ENCODE peak calls at places on chromosome 11, in eight cellular contexts. One of them, this sample, is unnamed.

GRCh38 chr11:14617241-14618027 is 26.2 kb upstream of the PDE3B start:
- DNase-seq in mesenchymal stem cell: peak; percentile 14
- DNase-seq in osteoblast: no peak
- DNase-seq in Peyer's patch: peak; percentile 47
- DNase-seq in CD4-positive, alpha-beta memory T cell: no peak
- DNase-seq in neuronal stem cell: no peak
- DNase-seq in MM.1S: no peak
- DNase-seq in stomach: no peak
- DNase-seq in this sample: no peak

GRCh38 chr11:131977231-131977630 is 606.8 kb downstream of the NTM start:
- DNase-seq in MM.1S: no peak
- DNase-seq in Peyer's patch: no peak
- DNase-seq in stomach: no peak
- DNase-seq in neuronal stem cell: no peak
- DNase-seq in CD4-positive, alpha-beta memory T cell: no peak
- DNase-seq in osteoblast: no peak
- DNase-seq in mesenchymal stem cell: peak; percentile 54
- DNase-seq in this sample: peak; percentile 87

GRCh38 chr11:87219266-87219665 is 181.5 kb downstream of the TMEM135 start:
- DNase-seq in mesenchymal stem cell: no peak
- DNase-seq in MM.1S: no peak
- DNase-seq in CD4-positive, alpha-beta memory T cell: no peak
- DNase-seq in neuronal stem cell: no peak
- DNase-seq in stomach: no peak
- DNase-seq in Peyer's patch: no peak
- DNase-seq in osteoblast: peak; percentile 62
- DNase-seq in this sample: no peak

GRCh38 chr11:110366234-110366633 is 63.5 kb upstream of the FDX1 start:
- DNase-seq in osteoblast: no peak
- DNase-seq in CD4-positive, alpha-beta memory T cell: no peak
- DNase-seq in stomach: peak; percentile 74
- DNase-seq in mesenchymal stem cell: peak; percentile 45
- DNase-seq in MM.1S: no peak
- DNase-seq in neuronal stem cell: no peak
- DNase-seq in Peyer's patch: no peak
- DNase-seq in this sample: no peak

GRCh38 chr11:119624102-119624615 is 104.8 kb downstream of the NECTIN1 start:
- DNase-seq in mesenchymal stem cell: no peak
- DNase-seq in neuronal stem cell: no peak
- DNase-seq in stomach: no peak
- DNase-seq in CD4-positive, alpha-beta memory T cell: no peak
- DNase-seq in Peyer's patch: no peak
- DNase-seq in osteoblast: peak; percentile 90
- DNase-seq in MM.1S: no peak
- DNase-seq in this sample: no peak

GRCh38 chr11:15972838-15973237 is 383.5 kb downstream of the SOX6 start:
- DNase-seq in stomach: no peak
- DNase-seq in MM.1S: no peak
- DNase-seq in mesenchymal stem cell: no peak
- DNase-seq in neuronal stem cell: no peak
- DNase-seq in CD4-positive, alpha-beta memory T cell: no peak
- DNase-seq in Peyer's patch: no peak
- DNase-seq in osteoblast: no peak
- DNase-seq in this sample: no peak

GRCh38 chr11:68741536-68741935 is 9.8 kb downstream of the TESMIN start:
- DNase-seq in stomach: no peak
- DNase-seq in osteoblast: no peak
- DNase-seq in MM.1S: no peak
- DNase-seq in CD4-positive, alpha-beta memory T cell: no peak
- DNase-seq in mesenchymal stem cell: peak; percentile 23
- DNase-seq in neuronal stem cell: no peak
- DNase-seq in Peyer's patch: no peak
- DNase-seq in this sample: no peak

GRCh38 chr11:121829159-121829643 is 286.8 kb downstream of the BLID start:
- DNase-seq in CD4-positive, alpha-beta memory T cell: no peak
- DNase-seq in MM.1S: no peak
- DNase-seq in osteoblast: peak; percentile 93
- DNase-seq in neuronal stem cell: no peak
- DNase-seq in stomach: no peak
- DNase-seq in mesenchymal stem cell: peak; percentile 96
- DNase-seq in Peyer's patch: no peak
- DNase-seq in this sample: peak; percentile 88

GRCh38 chr11:18772211-18772610 is 19.4 kb downstream of the PTPN5 start:
- DNase-seq in osteoblast: no peak
- DNase-seq in MM.1S: no peak
- DNase-seq in stomach: no peak
- DNase-seq in neuronal stem cell: no peak
- DNase-seq in Peyer's patch: no peak
- DNase-seq in mesenchymal stem cell: no peak
- DNase-seq in CD4-positive, alpha-beta memory T cell: no peak
- DNase-seq in this sample: peak; percentile 5

GRCh38 chr11:131977854-131978253 is 607.4 kb downstream of the NTM start:
- DNase-seq in osteoblast: peak; percentile 79
- DNase-seq in CD4-positive, alpha-beta memory T cell: no peak
- DNase-seq in mesenchymal stem cell: peak; percentile 57
- DNase-seq in MM.1S: no peak
- DNase-seq in stomach: no peak
- DNase-seq in neuronal stem cell: no peak
- DNase-seq in Peyer's patch: no peak
- DNase-seq in this sample: peak; percentile 52

GRCh38 chr11:110409174-110409573 is 20.6 kb upstream of the FDX1 start:
- DNase-seq in neuronal stem cell: no peak
- DNase-seq in stomach: no peak
- DNase-seq in mesenchymal stem cell: peak; percentile 44
- DNase-seq in osteoblast: no peak
- DNase-seq in Peyer's patch: no peak
- DNase-seq in CD4-positive, alpha-beta memory T cell: no peak
- DNase-seq in MM.1S: no peak
- DNase-seq in this sample: no peak

GRCh38 chr11:118572914-118573550 is 823 bp downstream of the ARCN1 start:
- DNase-seq in CD4-positive, alpha-beta memory T cell: peak; percentile 63
- DNase-seq in mesenchymal stem cell: peak; percentile 69
- DNase-seq in neuronal stem cell: peak; percentile 11
- DNase-seq in MM.1S: peak; percentile 28
- DNase-seq in Peyer's patch: no peak
- DNase-seq in stomach: no peak
- DNase-seq in osteoblast: peak; percentile 53
- DNase-seq in this sample: no peak

GRCh38 chr11:75277211-75277805 is 36.7 kb downstream of the TPBGL start:
- DNase-seq in MM.1S: no peak
- DNase-seq in neuronal stem cell: no peak
- DNase-seq in osteoblast: peak; percentile 66
- DNase-seq in mesenchymal stem cell: no peak
- DNase-seq in Peyer's patch: peak; percentile 35
- DNase-seq in stomach: peak; percentile 7
- DNase-seq in CD4-positive, alpha-beta memory T cell: no peak
- DNase-seq in this sample: no peak

GRCh38 chr11:75072582-75072981 is 24.1 kb downstream of the OR2AT4 start:
- DNase-seq in osteoblast: no peak
- DNase-seq in neuronal stem cell: no peak
- DNase-seq in CD4-positive, alpha-beta memory T cell: no peak
- DNase-seq in mesenchymal stem cell: no peak
- DNase-seq in stomach: no peak
- DNase-seq in Peyer's patch: no peak
- DNase-seq in MM.1S: no peak
- DNase-seq in this sample: no peak

DNA sequence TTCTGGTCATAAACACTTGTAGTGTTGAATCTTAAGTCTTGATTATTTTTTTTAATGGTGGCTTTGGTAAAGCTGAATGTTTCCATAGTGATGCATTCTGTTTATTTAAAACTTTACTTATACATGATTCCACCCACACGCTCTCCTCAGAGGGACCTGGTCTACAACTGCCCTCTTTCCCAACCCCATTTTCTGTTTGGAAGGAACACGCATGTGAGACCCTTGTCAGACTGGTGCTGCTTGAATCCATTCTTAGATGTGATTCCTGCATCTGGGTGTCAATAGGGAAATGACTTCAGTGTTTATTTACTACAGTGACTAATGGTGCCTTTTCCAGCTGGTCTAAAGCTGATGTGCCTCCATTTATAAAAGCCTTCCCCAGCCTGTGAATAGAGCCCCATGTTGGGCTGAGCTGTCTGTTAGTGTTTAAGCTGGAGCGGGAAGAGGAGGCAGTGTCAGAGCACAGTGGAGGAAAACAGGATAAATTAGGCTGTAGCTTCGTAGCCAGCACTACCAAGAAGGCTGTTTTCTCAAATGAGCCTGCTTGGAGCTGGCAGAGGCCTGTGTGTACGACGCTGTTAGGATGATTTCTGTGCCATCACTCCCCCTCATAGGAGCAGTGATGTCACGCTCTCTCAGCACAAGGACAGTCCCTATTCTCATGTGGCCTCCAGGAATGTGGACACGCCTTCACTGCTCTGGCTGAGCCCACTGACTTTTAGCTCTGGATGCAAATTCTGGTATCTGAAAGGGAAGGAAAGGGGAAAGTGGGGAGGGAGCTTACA is 18.9 kb upstream of the C11orf96 start:
- DNase-seq in osteoblast: peak; percentile 89
- DNase-seq in MM.1S: peak; percentile 3
- DNase-seq in neuronal stem cell: no peak
- DNase-seq in Peyer's patch: peak; percentile 62
- DNase-seq in stomach: no peak
- DNase-seq in CD4-positive, alpha-beta memory T cell: no peak
- DNase-seq in mesenchymal stem cell: peak; percentile 97
- DNase-seq in this sample: peak; percentile 37
- H3K4me3 ChIP-seq in osteoblast: no peak overlapping the region
- H3K4me3 ChIP-seq in MM.1S: no peak overlapping the region
- H3K4me3 ChIP-seq in neuronal stem cell: no peak overlapping the region
- H3K4me3 ChIP-seq in Peyer's patch: no peak overlapping the region
- H3K4me3 ChIP-seq in stomach: no peak overlapping the region
- H3K4me3 ChIP-seq in CD4-positive, alpha-beta memory T cell: no peak overlapping the region
- H3K4me3 ChIP-seq in mesenchymal stem cell: no peak overlapping the region
- H3K4me3 ChIP-seq in this sample: no peak overlapping the region

DNA sequence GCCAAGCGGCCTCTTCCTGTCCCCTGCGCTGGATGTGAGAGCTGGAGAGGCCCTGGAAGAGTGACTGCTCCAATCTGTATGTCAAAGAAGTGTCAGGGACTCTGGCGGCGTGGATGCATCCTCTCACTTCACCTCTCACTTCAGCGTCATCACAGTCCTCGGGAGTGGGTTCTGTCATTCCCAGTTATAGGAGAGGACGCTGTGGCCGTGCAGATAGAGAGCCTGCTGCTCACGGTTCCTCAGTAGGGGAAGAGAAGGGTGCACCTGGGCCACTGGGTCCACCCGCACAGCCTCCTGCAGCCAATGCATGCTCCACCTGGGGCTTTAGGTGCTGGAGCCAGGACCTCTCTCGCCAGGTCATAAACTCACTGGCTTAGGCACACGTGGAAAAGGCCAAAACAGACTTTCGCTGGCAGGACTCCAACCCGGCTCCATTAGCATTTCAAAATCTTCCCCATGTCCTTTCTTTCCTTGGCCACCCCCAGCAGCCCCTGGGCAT is 57.6 kb downstream of the ST14 start:
- DNase-seq in CD4-positive, alpha-beta memory T cell: no peak
- DNase-seq in osteoblast: peak; percentile 65
- DNase-seq in mesenchymal stem cell: no peak
- DNase-seq in neuronal stem cell: no peak
- DNase-seq in Peyer's patch: peak; percentile 42
- DNase-seq in MM.1S: no peak
- DNase-seq in stomach: peak; percentile 22
- DNase-seq in this sample: no peak
- H3K27me3 ChIP-seq in CD4-positive, alpha-beta memory T cell: no peaks in the 10 kb centered on the region
- H3K27me3 ChIP-seq in osteoblast: peaks cover 46% of the 10 kb centered on the region
- H3K27me3 ChIP-seq in mesenchymal stem cell: peaks cover 67% of the 10 kb centered on the region
- H3K27me3 ChIP-seq in neuronal stem cell: peaks cover 25% of the 10 kb centered on the region
- H3K27me3 ChIP-seq in Peyer's patch: no peaks in the 10 kb centered on the region
- H3K27me3 ChIP-seq in MM.1S: no peaks in the 10 kb centered on the region
- H3K27me3 ChIP-seq in stomach: no peaks in the 10 kb centered on the region
- H3K27me3 ChIP-seq in this sample: no peaks in the 10 kb centered on the region

DNA sequence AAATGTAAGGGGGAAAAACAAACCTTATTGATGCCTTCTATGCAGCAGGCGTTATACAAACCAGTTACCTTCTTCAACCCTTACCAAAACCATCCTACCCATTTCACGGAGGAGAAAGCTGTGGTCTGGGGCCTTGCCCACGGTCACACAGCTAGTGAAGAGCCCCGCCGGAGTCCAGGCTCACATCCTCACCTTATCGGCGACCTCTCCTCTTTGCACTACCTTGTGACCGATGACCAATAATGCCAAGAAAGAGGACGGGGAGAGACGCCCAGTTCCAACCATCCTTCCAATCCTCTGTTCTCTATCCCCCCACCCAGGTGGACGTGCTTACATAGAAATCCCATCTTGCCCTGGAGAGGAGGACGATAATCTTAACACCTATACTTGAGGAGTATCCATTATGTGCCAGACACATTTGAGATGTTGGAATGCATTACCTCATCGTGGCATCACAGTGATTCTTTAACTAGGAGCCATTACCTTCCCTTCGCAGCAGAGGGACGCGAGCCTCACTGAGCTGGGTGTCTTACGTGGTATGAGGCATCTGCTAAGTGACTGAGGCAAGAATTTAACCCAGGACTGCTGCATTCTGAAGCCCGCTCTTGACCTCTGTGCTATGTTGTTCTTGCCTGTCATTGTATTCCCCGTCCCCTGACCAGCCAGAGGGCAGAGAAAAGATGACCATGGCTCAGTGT is 253.7 kb upstream of the B3GAT1 start:
- DNase-seq in stomach: peak; percentile 1
- DNase-seq in Peyer's patch: no peak
- DNase-seq in neuronal stem cell: no peak
- DNase-seq in mesenchymal stem cell: no peak
- DNase-seq in osteoblast: no peak
- DNase-seq in MM.1S: no peak
- DNase-seq in CD4-positive, alpha-beta memory T cell: no peak
- DNase-seq in this sample: no peak
- H3K9me3 ChIP-seq in stomach: no peaks in the 10 kb centered on the region
- H3K9me3 ChIP-seq in Peyer's patch: no peaks in the 10 kb centered on the region
- H3K9me3 ChIP-seq in neuronal stem cell: no peaks in the 10 kb centered on the region
- H3K9me3 ChIP-seq in mesenchymal stem cell: no peaks in the 10 kb centered on the region
- H3K9me3 ChIP-seq in osteoblast: peaks cover 2% of the 10 kb centered on the region
- H3K9me3 ChIP-seq in MM.1S: no peaks in the 10 kb centered on the region
- H3K9me3 ChIP-seq in CD4-positive, alpha-beta memory T cell: no peaks in the 10 kb centered on the region
- H3K9me3 ChIP-seq in this sample: no peaks in the 10 kb centered on the region

DNA sequence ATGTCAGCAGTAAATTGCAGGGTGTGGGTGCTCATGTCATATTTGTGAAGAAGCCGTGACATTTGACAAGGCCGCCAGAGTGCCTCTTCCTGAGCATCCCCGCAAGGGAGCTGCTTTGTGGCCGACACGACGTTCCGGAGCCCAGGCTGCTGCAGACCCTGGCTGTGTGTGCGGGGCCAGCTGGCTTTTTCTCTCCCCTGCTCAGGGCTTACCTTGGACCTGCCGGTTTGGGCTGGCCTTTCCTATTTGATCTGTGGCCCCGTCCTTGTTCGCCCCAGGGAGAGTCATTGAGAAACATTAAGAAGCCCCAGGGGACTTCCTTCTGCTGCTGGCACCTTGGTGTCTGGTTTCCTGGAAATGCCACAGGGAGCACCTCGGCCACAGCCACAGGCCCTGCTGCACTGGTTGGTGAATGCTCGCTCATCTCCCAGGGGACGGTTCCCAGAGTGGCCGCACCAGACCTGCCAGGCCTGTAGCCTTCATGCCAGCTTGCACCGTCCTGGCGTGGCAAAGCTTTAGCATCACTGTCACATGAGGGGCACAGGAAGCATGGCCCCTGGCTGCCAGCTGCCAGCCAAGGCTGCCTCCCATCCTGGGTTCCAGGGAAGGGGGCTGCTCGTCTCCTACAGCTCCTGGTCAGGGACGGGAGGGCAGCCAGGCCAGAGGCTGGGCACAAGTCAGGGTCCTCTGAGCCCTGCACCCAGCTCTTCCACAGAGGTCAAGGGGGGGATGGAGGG is 5.4 kb downstream of the GRK2 start:
- DNase-seq in CD4-positive, alpha-beta memory T cell: peak; percentile 70
- DNase-seq in mesenchymal stem cell: no peak
- DNase-seq in Peyer's patch: peak; percentile 60
- DNase-seq in neuronal stem cell: no peak
- DNase-seq in MM.1S: no peak
- DNase-seq in stomach: no peak
- DNase-seq in osteoblast: peak; percentile 85
- DNase-seq in this sample: no peak
- H3K4me3 ChIP-seq in CD4-positive, alpha-beta memory T cell: peak overlapping the region; percentile 88
- H3K4me3 ChIP-seq in mesenchymal stem cell: no peak overlapping the region
- H3K4me3 ChIP-seq in Peyer's patch: peak overlapping the region; percentile 7
- H3K4me3 ChIP-seq in neuronal stem cell: no peak overlapping the region
- H3K4me3 ChIP-seq in MM.1S: no peak overlapping the region
- H3K4me3 ChIP-seq in stomach: peak overlapping the region; percentile 96
- H3K4me3 ChIP-seq in osteoblast: no peak overlapping the region
- H3K4me3 ChIP-seq in this sample: no peak overlapping the region

This sample was measured in MG63.